ENCODE peak calls at places on chromosomes 6 and 20, in nine cellular contexts. R is IMR-90, C is A549, V is tibial nerve, F is breast epithelium, A is adrenal gland, N is ovary, I is heart left ventricle, J is lower leg skin. T is an unnamed sample.
A peak's percentile ranks its signal among the peaks of the same experiment; 100 is the strongest.

GRCh38 chr20:50129662-50130345 is 16.9 kb upstream of the UBE2V1 start:
- DNase-seq in R (peak; percentile 27), C (peak; percentile 64), V (no peak), F (no peak), A (no peak), N (no peak), I (no peak), J (no peak), T (no peak)

GRCh38 chr6:133965817-133966360 is 12.9 kb downstream of the TBPL1 start:
- DNase-seq in R (peak; percentile 13), C (no peak), V (no peak), F (no peak), A (no peak), N (no peak), I (no peak), J (no peak), T (no peak)

GRCh38 chr20:58829531-58829941 is 21.2 kb downstream of the GNAS-AS1 start:
- DNase-seq in R (peak; percentile 4), C (no peak), V (no peak), F (no peak), A (no peak), N (no peak), I (peak; percentile 60), J (no peak), T (no peak)

GRCh38 chr6:55568779-55569439 is 10.1 kb downstream of the HMGCLL1 start:
- DNase-seq in R (no peak), C (no peak), V (no peak), F (no peak), A (no peak), N (no peak), I (peak; percentile 11), J (no peak), T (no peak)

GRCh38 chr6:43776799-43777776 is 7.1 kb downstream of the VEGFA start:
- DNase-seq in R (no peak), C (no peak), V (no peak), F (no peak), A (peak; percentile 11), N (no peak), I (no peak), J (no peak), T (no peak)

GRCh38 chr20:46171476-46171875 is 53.4 kb downstream of the CD40 start:
- DNase-seq in R (no peak), C (no peak), V (no peak), F (no peak), A (no peak), N (no peak), I (no peak), J (no peak), T (no peak)

GRCh38 chr20:1150218-1150617 is 31.8 kb downstream of the PSMF1 start:
- DNase-seq in R (peak; percentile 31), C (peak; percentile 52), V (no peak), F (no peak), A (no peak), N (no peak), I (no peak), J (no peak), T (no peak)

GRCh38 chr6:34237316-34237721 is 646 bp downstream of the HMGA1 start:
- DNase-seq in R (no peak), C (no peak), V (no peak), F (no peak), A (no peak), N (no peak), I (no peak), J (no peak), T (no peak)

DNA sequence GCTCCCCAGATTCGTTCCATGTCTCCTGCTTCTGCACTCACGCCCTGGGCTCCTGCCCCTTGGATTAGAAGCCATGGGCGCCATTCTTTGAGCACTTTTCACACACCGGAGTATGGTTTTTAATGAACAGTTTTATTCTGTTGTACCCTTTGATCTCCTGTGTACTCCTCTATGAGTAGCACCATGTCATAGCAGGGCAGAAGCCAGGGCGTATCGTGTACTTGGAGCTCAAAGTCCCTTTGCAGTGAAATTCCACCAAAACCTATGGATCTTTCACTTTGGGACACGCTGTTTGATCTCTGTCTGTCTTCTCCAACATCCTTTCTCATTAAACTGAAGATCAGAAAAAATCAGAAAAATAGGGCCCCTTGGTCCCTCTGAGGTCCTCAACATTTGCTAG is 275.3 kb downstream of the NRN1 start:
- DNase-seq in R (no peak), C (no peak), V (no peak), F (no peak), A (no peak), N (no peak), I (no peak), J (no peak), T (no peak)
- TF ChIP-seq CTCF in R (no peak), C (no peak), V (no peak), F (no peak), A (no peak), N (no peak), I (no peak), J (no peak), T (no peak)

DNA sequence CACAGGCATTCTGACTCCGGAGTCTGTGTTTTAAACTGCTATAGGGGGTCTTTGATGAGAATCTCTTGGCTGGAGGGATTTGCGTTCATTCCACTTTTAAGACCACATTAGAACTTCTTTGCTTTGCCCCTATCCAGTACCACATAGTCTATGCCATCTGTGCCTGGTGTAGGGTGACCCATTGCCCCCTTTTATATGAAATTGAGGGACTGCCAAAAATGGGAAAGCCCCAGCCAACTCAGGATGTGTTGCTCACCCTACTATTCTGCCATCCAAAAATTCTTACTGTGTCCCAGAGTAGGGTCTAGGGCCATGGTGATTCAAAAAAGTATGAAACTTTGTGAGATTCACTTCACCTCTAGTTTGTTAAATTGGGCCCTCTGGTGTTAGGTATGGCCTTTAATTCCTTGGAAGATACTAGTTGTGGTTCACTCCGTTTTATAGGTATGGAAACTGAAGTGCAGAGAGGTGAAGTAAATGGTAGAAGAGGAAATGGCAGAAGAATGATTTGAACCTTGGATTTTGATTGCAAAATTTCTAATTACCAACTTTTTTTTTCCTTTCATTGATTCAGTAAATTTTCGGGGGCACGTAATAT is 1.4 kb downstream of the PFDN4 start:
- DNase-seq in R (no peak), C (no peak), V (no peak), F (no peak), A (no peak), N (no peak), I (no peak), J (no peak), T (no peak)
- H3K4me3 ChIP-seq in R (peak overlapping the region; percentile 79), C (peak overlapping the region; percentile 69), V (peak overlapping the region; percentile 93), F (peak overlapping the region; percentile 90), A (no peak overlapping the region), N (peak overlapping the region; percentile 74), I (peak overlapping the region; percentile 90), J (no peak overlapping the region), T (no peak overlapping the region)

GRCh38 chr6:12393100-12393499 is 102.9 kb downstream of the EDN1 start:
- DNase-seq in R (no peak), C (no peak), V (no peak), F (no peak), A (no peak), N (no peak), I (no peak), J (no peak), T (no peak)
- TF ChIP-seq POLR2A in R (no peak), C (no peak), V (no peak), F (no peak), A (no peak), N (no peak), I (no peak), J (no peak), T (no peak)

DNA sequence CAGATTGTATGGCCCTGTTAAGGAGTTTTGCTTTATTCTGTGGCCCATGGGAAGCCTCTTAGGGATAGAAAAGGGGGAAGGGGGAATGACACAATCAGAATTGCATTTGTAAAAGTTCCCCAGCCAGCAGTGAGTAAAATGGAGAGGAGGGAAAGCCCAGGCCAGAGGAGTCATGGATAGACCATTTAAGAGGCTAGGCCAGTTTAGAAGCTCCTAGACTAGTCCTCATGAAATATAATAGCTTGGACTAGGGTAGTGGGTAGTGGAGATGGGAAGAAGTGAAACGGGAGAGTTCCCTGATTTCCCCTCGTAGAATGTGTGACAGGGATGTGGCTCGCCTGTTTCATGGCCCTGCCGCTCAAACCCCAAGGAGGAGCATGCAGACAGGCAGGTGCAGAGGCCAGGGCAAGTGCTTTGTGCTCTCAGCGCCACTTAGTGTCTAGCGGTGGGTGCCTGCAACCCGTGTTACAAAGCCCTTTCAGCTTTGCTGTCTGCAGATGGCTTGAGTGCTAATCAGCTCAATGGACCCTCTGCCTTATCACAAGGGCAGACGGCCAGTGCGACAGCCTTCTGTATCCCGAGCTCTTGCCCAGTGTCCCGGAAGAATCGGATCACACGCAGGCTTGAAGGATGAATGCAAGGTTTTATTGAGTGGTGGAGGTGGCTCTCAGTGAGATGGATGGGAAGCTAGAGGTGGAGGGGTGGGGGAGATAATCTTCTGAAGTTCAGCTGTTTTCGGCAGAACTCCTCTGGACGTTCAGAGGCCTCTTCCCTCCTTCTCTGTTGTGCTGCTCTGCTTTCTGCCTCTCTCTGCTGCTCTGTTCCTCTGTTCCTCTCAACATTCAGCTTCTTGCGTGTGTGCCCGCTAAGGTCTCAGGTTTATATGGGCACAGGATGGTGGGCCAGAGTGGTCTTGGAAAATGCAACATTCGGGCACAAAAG is 141.1 kb downstream of the CEP57L1 start:
- DNase-seq in R (no peak), C (peak; percentile 5), V (no peak), F (no peak), A (no peak), N (no peak), I (no peak), J (no peak), T (no peak)
- TF ChIP-seq CTCF in R (no peak), C (no peak), V (no peak), F (no peak), A (no peak), N (no peak), I (no peak), J (no peak), T (no peak)

GRCh38 chr6:75333811-75334210 is 49.2 kb upstream of the TMEM30A start:
- DNase-seq in R (no peak), C (no peak), V (no peak), F (no peak), A (no peak), N (no peak), I (no peak), J (no peak), T (no peak)
- H3K4me3 ChIP-seq in R (no peak overlapping the region), C (no peak overlapping the region), V (no peak overlapping the region), F (no peak overlapping the region), A (no peak overlapping the region), N (no peak overlapping the region), I (no peak overlapping the region), J (no peak overlapping the region), T (no peak overlapping the region)

DNA sequence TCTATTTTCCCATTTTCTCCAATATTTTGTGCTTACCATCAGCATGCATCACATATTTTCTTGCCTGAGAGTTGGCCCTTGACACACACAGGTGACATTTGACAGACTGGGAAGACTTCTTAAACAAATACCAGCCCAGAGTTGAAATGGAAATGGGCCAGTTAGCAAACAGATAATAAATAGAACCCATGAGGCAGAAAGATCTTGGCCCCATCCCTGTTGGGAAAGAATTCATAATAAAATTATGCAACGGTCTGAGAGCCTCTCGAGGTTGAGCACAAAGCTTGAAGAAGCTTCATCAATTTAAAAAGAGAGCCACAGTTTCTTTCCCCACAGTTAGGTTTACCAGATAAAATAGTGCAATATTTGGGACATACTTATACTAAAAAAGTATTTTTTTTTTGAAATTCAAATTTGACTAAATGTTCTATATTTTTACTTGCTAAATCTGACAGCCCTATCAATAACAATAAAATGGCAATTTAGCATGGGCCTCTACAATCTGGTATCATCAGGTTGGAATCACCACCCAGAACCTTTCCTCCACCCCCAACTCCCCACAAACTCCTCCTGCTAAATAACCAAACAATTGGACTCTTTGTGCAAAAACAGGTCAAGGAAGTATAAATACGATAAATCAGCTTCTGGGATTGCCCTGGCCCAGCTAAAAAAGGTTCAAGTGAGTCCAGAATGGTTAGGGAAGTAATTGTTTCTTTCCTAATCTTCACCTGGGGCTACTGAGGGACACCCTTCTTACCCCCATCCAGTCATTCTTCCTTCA is 129.8 kb downstream of the CD164 start:
- DNase-seq in R (no peak), C (no peak), V (peak; percentile 39), F (no peak), A (no peak), N (no peak), I (no peak), J (no peak), T (no peak)
- TF ChIP-seq POLR2A in R (no peak), C (no peak), V (no peak), F (no peak), A (no peak), N (no peak), I (no peak), J (no peak), T (no peak)